ENCODE peak calls at places on chromosomes 6 and 20, in seven cellular contexts. One of them, this sample, is unnamed.

GRCh38 chr6:143806282-143807102 is 36.6 kb upstream of the LTV1 start:
- DNase-seq in trophoblast cell: peak; percentile 1
- DNase-seq in mesenchymal stem cell: peak; percentile 92
- DNase-seq in mesendoderm: no peak
- DNase-seq in H9: no peak
- DNase-seq in neuronal stem cell: no peak
- DNase-seq in H1: no peak
- DNase-seq in this sample: peak; percentile 88

GRCh38 chr6:166419268-166419667 is 36.5 kb upstream of the MPC1 start:
- DNase-seq in trophoblast cell: no peak
- DNase-seq in mesenchymal stem cell: peak; percentile 61
- DNase-seq in mesendoderm: no peak
- DNase-seq in H9: no peak
- DNase-seq in neuronal stem cell: no peak
- DNase-seq in H1: no peak
- DNase-seq in this sample: peak; percentile 47

GRCh38 chr6:96460052-96460700 is 61.4 kb upstream of the UFL1 start:
- DNase-seq in trophoblast cell: no peak
- DNase-seq in mesenchymal stem cell: no peak
- DNase-seq in mesendoderm: no peak
- DNase-seq in H9: no peak
- DNase-seq in neuronal stem cell: no peak
- DNase-seq in H1: no peak
- DNase-seq in this sample: no peak

GRCh38 chr6:33428219-33428890 is 8.5 kb downstream of the SYNGAP1 start:
- DNase-seq in trophoblast cell: peak; percentile 57
- DNase-seq in mesenchymal stem cell: peak; percentile 65
- DNase-seq in mesendoderm: peak; percentile 83
- DNase-seq in H9: peak; percentile 40
- DNase-seq in neuronal stem cell: no peak
- DNase-seq in H1: no peak
- DNase-seq in this sample: no peak

GRCh38 chr20:25470045-25470444 is 62.6 kb downstream of the GINS1 start:
- DNase-seq in trophoblast cell: no peak
- DNase-seq in mesenchymal stem cell: peak; percentile 9
- DNase-seq in mesendoderm: peak; percentile 75
- DNase-seq in H9: peak; percentile 76
- DNase-seq in neuronal stem cell: peak; percentile 23
- DNase-seq in H1: peak; percentile 73
- DNase-seq in this sample: peak; percentile 25

GRCh38 chr6:100296810-100297544 is 167.7 kb downstream of the SIM1 start:
- DNase-seq in trophoblast cell: no peak
- DNase-seq in mesenchymal stem cell: peak; percentile 74
- DNase-seq in mesendoderm: peak; percentile 79
- DNase-seq in H9: no peak
- DNase-seq in neuronal stem cell: no peak
- DNase-seq in H1: no peak
- DNase-seq in this sample: peak; percentile 80

GRCh38 chr6:19538086-19538485 is 299.1 kb upstream of the ID4 start:
- DNase-seq in trophoblast cell: peak; percentile 100
- DNase-seq in mesenchymal stem cell: no peak
- DNase-seq in mesendoderm: peak; percentile 14
- DNase-seq in H9: peak; percentile 33
- DNase-seq in neuronal stem cell: no peak
- DNase-seq in H1: no peak
- DNase-seq in this sample: no peak

GRCh38 chr20:34980543-34981213 is 25.0 kb downstream of the MYH7B start:
- DNase-seq in trophoblast cell: no peak
- DNase-seq in mesenchymal stem cell: peak; percentile 20
- DNase-seq in mesendoderm: peak; percentile 32
- DNase-seq in H9: peak; percentile 68
- DNase-seq in neuronal stem cell: no peak
- DNase-seq in H1: peak; percentile 49
- DNase-seq in this sample: peak; percentile 22

GRCh38 chr20:12053348-12053747 is 135.7 kb downstream of the BTBD3 start:
- DNase-seq in trophoblast cell: no peak
- DNase-seq in mesenchymal stem cell: peak; percentile 31
- DNase-seq in mesendoderm: peak; percentile 92
- DNase-seq in H9: no peak
- DNase-seq in neuronal stem cell: no peak
- DNase-seq in H1: no peak
- DNase-seq in this sample: peak; percentile 77

GRCh38 chr6:138099832-138100231 is 7.4 kb downstream of the PERP start:
- DNase-seq in trophoblast cell: peak; percentile 70
- DNase-seq in mesenchymal stem cell: no peak
- DNase-seq in mesendoderm: no peak
- DNase-seq in H9: no peak
- DNase-seq in neuronal stem cell: no peak
- DNase-seq in H1: no peak
- DNase-seq in this sample: peak; percentile 84

GRCh38 chr6:154613137-154613676 is 102.7 kb upstream of the CNKSR3 start:
- DNase-seq in trophoblast cell: peak; percentile 7
- DNase-seq in mesenchymal stem cell: peak; percentile 89
- DNase-seq in mesendoderm: no peak
- DNase-seq in H9: no peak
- DNase-seq in neuronal stem cell: no peak
- DNase-seq in H1: no peak
- DNase-seq in this sample: peak; percentile 79

GRCh38 chr20:56400001-56400640 is 7.7 kb downstream of the CSTF1 start:
- DNase-seq in trophoblast cell: peak; percentile 55
- DNase-seq in mesenchymal stem cell: peak; percentile 79
- DNase-seq in mesendoderm: peak; percentile 59
- DNase-seq in H9: no peak
- DNase-seq in neuronal stem cell: peak; percentile 52
- DNase-seq in H1: peak; percentile 55
- DNase-seq in this sample: peak; percentile 84

GRCh38 chr20:57223648-57224489 is 42.6 kb downstream of the BMP7 start:
- DNase-seq in trophoblast cell: no peak
- DNase-seq in mesenchymal stem cell: no peak
- DNase-seq in mesendoderm: no peak
- DNase-seq in H9: no peak
- DNase-seq in neuronal stem cell: no peak
- DNase-seq in H1: no peak
- DNase-seq in this sample: no peak

GRCh38 chr6:30037182-30037788 is 23.8 kb upstream of the POLR1H start:
- DNase-seq in trophoblast cell: no peak
- DNase-seq in mesenchymal stem cell: peak; percentile 25
- DNase-seq in mesendoderm: peak; percentile 12
- DNase-seq in H9: no peak
- DNase-seq in neuronal stem cell: no peak
- DNase-seq in H1: no peak
- DNase-seq in this sample: peak; percentile 17

GRCh38 chr6:40587240-40588069 is at the start of gene LRFN2:
- DNase-seq in trophoblast cell: peak; percentile 16
- DNase-seq in mesenchymal stem cell: peak; percentile 74
- DNase-seq in mesendoderm: peak; percentile 89
- DNase-seq in H9: peak; percentile 86
- DNase-seq in neuronal stem cell: peak; percentile 81
- DNase-seq in H1: peak; percentile 93
- DNase-seq in this sample: peak; percentile 53

GRCh38 chr6:2902470-2902762 is 693 bp downstream of the SERPINB9 start:
- DNase-seq in trophoblast cell: peak; percentile 59
- DNase-seq in mesenchymal stem cell: no peak
- DNase-seq in mesendoderm: no peak
- DNase-seq in H9: no peak
- DNase-seq in neuronal stem cell: no peak
- DNase-seq in H1: no peak
- DNase-seq in this sample: peak; percentile 24

GRCh38 chr6:142696689-142697088 is 248.3 kb downstream of the HIVEP2 start:
- DNase-seq in trophoblast cell: no peak
- DNase-seq in mesenchymal stem cell: no peak
- DNase-seq in mesendoderm: no peak
- DNase-seq in H9: no peak
- DNase-seq in neuronal stem cell: no peak
- DNase-seq in H1: no peak
- DNase-seq in this sample: no peak

GRCh38 chr6:74873911-74874310 is 331.9 kb downstream of the COL12A1 start:
- DNase-seq in trophoblast cell: no peak
- DNase-seq in mesenchymal stem cell: peak; percentile 48
- DNase-seq in mesendoderm: no peak
- DNase-seq in H9: no peak
- DNase-seq in neuronal stem cell: no peak
- DNase-seq in H1: no peak
- DNase-seq in this sample: peak; percentile 25

GRCh38 chr6:24910331-24910849 is 25.4 kb downstream of the RIPOR2 start:
- DNase-seq in trophoblast cell: no peak
- DNase-seq in mesenchymal stem cell: no peak
- DNase-seq in mesendoderm: peak; percentile 40
- DNase-seq in H9: peak; percentile 46
- DNase-seq in neuronal stem cell: no peak
- DNase-seq in H1: peak; percentile 73
- DNase-seq in this sample: no peak

GRCh38 chr6:3013486-3013885 is 13.8 kb downstream of the NQO2 start:
- DNase-seq in trophoblast cell: no peak
- DNase-seq in mesenchymal stem cell: peak; percentile 62
- DNase-seq in mesendoderm: peak; percentile 46
- DNase-seq in H9: no peak
- DNase-seq in neuronal stem cell: no peak
- DNase-seq in H1: no peak
- DNase-seq in this sample: peak; percentile 47

DNA sequence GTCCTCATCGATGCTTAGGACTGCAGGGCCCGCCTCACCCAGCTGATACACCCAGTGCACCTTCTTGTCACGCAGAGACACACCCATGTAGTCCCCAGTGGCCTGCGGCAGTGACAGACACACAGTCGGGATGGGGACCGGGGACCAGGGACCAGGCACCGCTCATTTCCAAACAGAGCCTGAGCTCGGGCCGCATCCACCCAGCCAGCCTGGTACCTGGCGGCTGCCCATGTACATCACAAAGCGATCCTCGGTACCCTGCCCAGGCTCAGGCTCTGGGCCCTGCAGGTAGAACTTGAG is 11.5 kb downstream of the ADRM1 start:
- DNase-seq in trophoblast cell: no peak
- DNase-seq in mesenchymal stem cell: no peak
- DNase-seq in mesendoderm: no peak
- DNase-seq in H9: no peak
- DNase-seq in neuronal stem cell: no peak
- DNase-seq in H1: no peak
- DNase-seq in this sample: no peak
- H2BK5ac ChIP-seq in trophoblast cell: no peak overlapping the region
- H2BK5ac ChIP-seq in mesenchymal stem cell: no peak overlapping the region
- H2BK5ac ChIP-seq in mesendoderm: no peak overlapping the region
- H2BK5ac ChIP-seq in H9: no peak overlapping the region
- H2BK5ac ChIP-seq in neuronal stem cell: no peak overlapping the region
- H2BK5ac ChIP-seq in H1: no peak overlapping the region
- H2BK5ac ChIP-seq in this sample: no peak overlapping the region

DNA sequence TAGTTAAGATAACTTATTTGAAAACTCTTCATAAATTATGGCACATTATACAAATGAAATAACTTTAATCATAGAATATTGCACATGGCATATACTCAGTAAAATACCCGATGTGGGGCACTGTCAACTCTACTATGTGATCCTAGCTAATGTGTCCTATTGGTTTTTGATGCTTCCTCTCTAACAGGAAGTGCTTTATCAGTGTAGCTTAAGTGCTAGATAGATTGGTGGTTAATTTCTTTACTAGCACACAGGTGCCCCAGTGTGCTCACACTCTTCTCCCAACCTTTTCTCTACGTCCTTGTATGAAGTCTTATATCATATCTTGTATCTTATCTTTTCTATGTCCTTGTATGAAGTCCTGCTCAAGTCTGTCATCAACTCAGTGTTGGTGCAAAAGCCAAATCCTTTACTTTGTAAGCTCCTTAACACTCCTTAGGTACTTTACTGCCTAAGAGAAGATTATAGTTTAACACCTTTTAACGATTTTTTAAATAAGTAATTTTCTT is 358.9 kb downstream of the CENPW start:
- DNase-seq in trophoblast cell: no peak
- DNase-seq in mesenchymal stem cell: no peak
- DNase-seq in mesendoderm: peak; percentile 91
- DNase-seq in H9: no peak
- DNase-seq in neuronal stem cell: no peak
- DNase-seq in H1: no peak
- DNase-seq in this sample: no peak
- H2BK5ac ChIP-seq in trophoblast cell: no peak overlapping the region
- H2BK5ac ChIP-seq in mesenchymal stem cell: no peak overlapping the region
- H2BK5ac ChIP-seq in mesendoderm: no peak overlapping the region
- H2BK5ac ChIP-seq in H9: no peak overlapping the region
- H2BK5ac ChIP-seq in neuronal stem cell: no peak overlapping the region
- H2BK5ac ChIP-seq in H1: no peak overlapping the region
- H2BK5ac ChIP-seq in this sample: no peak overlapping the region

DNA sequence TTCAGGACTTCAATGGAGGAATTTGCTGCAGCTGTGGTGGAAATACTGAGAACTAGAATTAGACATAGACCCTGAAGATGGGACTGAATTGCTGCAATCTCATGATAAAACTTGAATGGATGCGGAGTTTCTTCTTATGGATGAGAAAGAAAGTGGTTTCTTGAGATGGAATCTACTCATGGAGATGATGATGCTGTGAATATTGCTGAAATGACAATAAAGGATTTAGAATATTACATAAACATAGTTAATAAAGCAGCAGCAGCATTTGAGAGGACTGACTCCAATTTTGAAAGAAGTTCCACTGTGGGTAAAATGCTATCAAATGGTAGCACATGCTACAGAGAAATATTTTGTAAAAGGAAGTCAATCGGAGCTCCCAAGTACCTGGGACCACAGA is 264.6 kb downstream of the UBE3D start:
- DNase-seq in trophoblast cell: no peak
- DNase-seq in mesenchymal stem cell: no peak
- DNase-seq in mesendoderm: no peak
- DNase-seq in H9: no peak
- DNase-seq in neuronal stem cell: no peak
- DNase-seq in H1: no peak
- DNase-seq in this sample: no peak
- H2BK5ac ChIP-seq in trophoblast cell: no peak overlapping the region
- H2BK5ac ChIP-seq in mesenchymal stem cell: no peak overlapping the region
- H2BK5ac ChIP-seq in mesendoderm: no peak overlapping the region
- H2BK5ac ChIP-seq in H9: no peak overlapping the region
- H2BK5ac ChIP-seq in neuronal stem cell: no peak overlapping the region
- H2BK5ac ChIP-seq in H1: no peak overlapping the region
- H2BK5ac ChIP-seq in this sample: no peak overlapping the region

DNA sequence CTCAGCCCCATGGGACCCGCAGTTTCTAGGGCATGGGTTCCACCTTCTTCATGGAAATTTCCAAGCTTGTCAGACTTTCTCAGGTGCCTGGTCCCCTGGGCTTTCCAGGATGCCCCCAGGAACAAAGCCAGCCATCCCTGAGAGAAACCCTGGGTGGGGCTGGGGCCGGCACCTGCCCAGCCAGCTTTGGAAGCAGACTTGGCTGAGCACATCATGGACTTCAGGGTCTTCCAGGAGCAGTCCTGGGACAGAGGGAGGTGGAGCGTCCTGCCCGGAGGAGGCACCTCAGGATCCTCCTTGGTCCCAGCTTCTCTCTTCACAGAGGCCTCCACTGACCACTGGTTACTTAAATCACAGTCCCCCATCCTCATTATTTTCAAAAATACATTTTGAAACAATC is 13.5 kb downstream of the MYT1 start:
- DNase-seq in trophoblast cell: no peak
- DNase-seq in mesenchymal stem cell: no peak
- DNase-seq in mesendoderm: no peak
- DNase-seq in H9: no peak
- DNase-seq in neuronal stem cell: no peak
- DNase-seq in H1: no peak
- DNase-seq in this sample: no peak
- H2BK5ac ChIP-seq in trophoblast cell: no peak overlapping the region
- H2BK5ac ChIP-seq in mesenchymal stem cell: no peak overlapping the region
- H2BK5ac ChIP-seq in mesendoderm: no peak overlapping the region
- H2BK5ac ChIP-seq in H9: no peak overlapping the region
- H2BK5ac ChIP-seq in neuronal stem cell: no peak overlapping the region
- H2BK5ac ChIP-seq in H1: peak overlapping the region; percentile 73
- H2BK5ac ChIP-seq in this sample: no peak overlapping the region

GRCh38 chr20:23671479-23671878 is 17.4 kb downstream of the CST4 start:
- DNase-seq in trophoblast cell: no peak
- DNase-seq in mesenchymal stem cell: no peak
- DNase-seq in mesendoderm: no peak
- DNase-seq in H9: no peak
- DNase-seq in neuronal stem cell: no peak
- DNase-seq in H1: no peak
- DNase-seq in this sample: no peak
- H2BK5ac ChIP-seq in trophoblast cell: no peak overlapping the region
- H2BK5ac ChIP-seq in mesenchymal stem cell: no peak overlapping the region
- H2BK5ac ChIP-seq in mesendoderm: no peak overlapping the region
- H2BK5ac ChIP-seq in H9: no peak overlapping the region
- H2BK5ac ChIP-seq in neuronal stem cell: no peak overlapping the region
- H2BK5ac ChIP-seq in H1: no peak overlapping the region
- H2BK5ac ChIP-seq in this sample: no peak overlapping the region

This sample was measured in IMR-90.